ENCODE peak calls at places on chromosomes 11 and 22, in nine cellular contexts. T is NCI-H2227 treated with DMSO at 0.1 percent for 48 hours; Q is substantia nigra; F is astrocyte of the cerebellum; C is LNCaP clone FGC; X is HTR-8/SVneo; E is right lobe of liver; V is stimulated activated CD8-positive, alpha-beta memory T cell treated with anti-CD3 and anti-CD28 coated beads, Interleukin-15, amount 100 ng/mL, for 1 hour; O is anterior cingulate cortex. J is an unnamed sample.

GRCh38 chr11:130611791-130612251 is 163.4 kb downstream of the ADAMTS15 start:
- DNase-seq in V (no peak), O (no peak), X (peak), F (no peak), T (no peak), E (no peak), C (no peak), Q (no peak), J (no peak)

GRCh38 chr22:49469896-49470740 is 357.6 kb downstream of the BRD1 start:
- DNase-seq in F (no peak), E (no peak), Q (peak), T (no peak), C (no peak), X (no peak), O (no peak), V (no peak), J (no peak)

GRCh38 chr11:118961591-118961990 is 5.5 kb downstream of the UPK2 start:
- DNase-seq in X (no peak), E (no peak), Q (no peak), V (no peak), T (no peak), F (no peak), O (no peak), C (no peak), J (no peak)

GRCh38 chr11:126483796-126484195 is 128.3 kb downstream of the ST3GAL4 start:
- DNase-seq in T (no peak), E (no peak), X (no peak), Q (no peak), F (no peak), O (no peak), C (no peak), V (no peak), J (no peak)

GRCh38 chr11:35166369-35167360 is 27.7 kb downstream of the CD44 start:
- DNase-seq in E (no peak), O (peak), F (peak), Q (peak), C (no peak), X (peak), V (no peak), T (no peak), J (no peak)

GRCh38 chr11:110356769-110357671 is 60.6 kb upstream of the RDX start:
- DNase-seq in T (no peak), X (peak), F (no peak), E (no peak), C (no peak), Q (peak), V (no peak), O (no peak), J (no peak)

GRCh38 chr11:19919050-19919561 is 206.5 kb downstream of the NAV2 start:
- DNase-seq in X (peak), E (peak), F (peak), Q (peak), T (no peak), V (no peak), C (peak), O (no peak), J (peak)

GRCh38 chr11:119618208-119618909 is 110.6 kb downstream of the NECTIN1 start:
- DNase-seq in V (no peak), T (no peak), X (no peak), C (no peak), F (no peak), E (no peak), O (peak), Q (peak), J (no peak)

GRCh38 chr22:33013531-33014162 is 44.5 kb downstream of the SYN3 start:
- DNase-seq in Q (no peak), O (no peak), F (no peak), V (no peak), X (no peak), T (no peak), E (no peak), C (no peak), J (no peak)

GRCh38 chr11:111439905-111440304 is 60.8 kb upstream of the POU2AF1 start:
- DNase-seq in T (no peak), E (no peak), F (no peak), X (no peak), O (no peak), Q (no peak), C (no peak), V (no peak), J (no peak)

GRCh38 chr11:113173023-113173594 is 141.3 kb upstream of the TTC12 start:
- DNase-seq in O (no peak), T (no peak), E (no peak), Q (no peak), V (no peak), C (no peak), F (no peak), X (no peak), J (no peak)

GRCh38 chr11:1345752-1346513 is 36.5 kb upstream of the TOLLIP start:
- DNase-seq in T (no peak), O (no peak), C (no peak), V (no peak), E (no peak), F (no peak), Q (no peak), X (no peak), J (no peak)

GRCh38 chr22:22408731-22409696 is 99.5 kb downstream of the ZNF280B start:
- DNase-seq in T (peak), E (no peak), Q (no peak), F (no peak), C (no peak), X (peak), V (no peak), O (no peak), J (no peak)

GRCh38 chr11:67345949-67346819 is 7.2 kb downstream of the POLD4 start:
- DNase-seq in Q (no peak), T (no peak), X (no peak), C (peak), O (no peak), V (no peak), E (no peak), F (no peak), J (no peak)

J was measured in smooth muscle cell of the brain vasculature.